ENCODE peak calls at places on chromosomes 13 and 19, in five cellular contexts. L, P, K, N and S are unnamed samples.

GRCh38 chr19:47699360-47699917 is 13.8 kb upstream of the EHD2 start:
- DNase-seq in L (peak), P (peak), K (peak), N (no peak), S (peak)

GRCh38 chr19:920051-920857 is 3.1 kb downstream of the KISS1R start:
- DNase-seq in L (no peak), P (no peak), K (no peak), N (no peak), S (peak)

GRCh38 chr19:2121416-2122051 is 24.8 kb downstream of the IZUMO4 start:
- DNase-seq in L (no peak), P (no peak), K (no peak), N (no peak), S (no peak)

GRCh38 chr19:56508282-56508778 is 675 bp downstream of the ZNF471 start:
- DNase-seq in L (no peak), P (no peak), K (no peak), N (no peak), S (no peak)

GRCh38 chr19:7145494-7145893 is 76.0 kb downstream of the ZNF557 start:
- DNase-seq in L (no peak), P (no peak), K (no peak), N (no peak), S (no peak)

GRCh38 chr13:111047326-111047725 is 67.8 kb upstream of the ARHGEF7 start:
- DNase-seq in L (no peak), P (no peak), K (no peak), N (no peak), S (no peak)

GRCh38 chr19:41219924-41220567 is 1.0 kb downstream of the AXL start:
- DNase-seq in L (no peak), P (peak), K (no peak), N (no peak), S (peak)

GRCh38 chr19:50649433-50650391 is at the start of gene C19orf81:
- DNase-seq in L (peak), P (peak), K (peak), N (no peak), S (no peak)

GRCh38 chr13:104461049-104461448 is 1394.8 kb upstream of the SLC10A2 start:
- DNase-seq in L (peak), P (no peak), K (no peak), N (no peak), S (no peak)

GRCh38 chr13:72983085-72983768 is 75.6 kb upstream of the KLF5 start:
- DNase-seq in L (no peak), P (peak), K (no peak), N (no peak), S (peak)

GRCh38 chr13:113774177-113775107 is 15.4 kb downstream of the TMEM255B start:
- DNase-seq in L (no peak), P (peak), K (no peak), N (no peak), S (peak)

GRCh38 chr13:99061411-99061810 is 83.5 kb upstream of the DOCK9 start:
- DNase-seq in L (no peak), P (no peak), K (no peak), N (no peak), S (no peak)

GRCh38 chr19:44111910-44112463 is 1.2 kb upstream of the ZNF225 start:
- DNase-seq in L (peak), P (peak), K (peak), N (peak), S (peak)

GRCh38 chr19:39398297-39398864 is 7.2 kb downstream of the MED29 start:
- DNase-seq in L (no peak), P (peak), K (no peak), N (no peak), S (peak)

GRCh38 chr13:112060899-112061366 is 6.0 kb upstream of the SOX1 start:
- DNase-seq in L (no peak), P (no peak), K (peak), N (no peak), S (no peak)

GRCh38 chr19:35551091-35551810 is 5.8 kb downstream of the TMEM147 start:
- DNase-seq in L (no peak), P (no peak), K (no peak), N (no peak), S (no peak)

GRCh38 chr19:6087074-6087506 is 23.2 kb downstream of the RFX2 start:
- DNase-seq in L (peak), P (no peak), K (no peak), N (no peak), S (no peak)

GRCh38 chr19:14112809-14113385 is 4.7 kb downstream of the PRKACA start:
- DNase-seq in L (no peak), P (no peak), K (no peak), N (no peak), S (no peak)

GRCh38 chr19:2867025-2867991 is at the start of gene ZNF556:
- DNase-seq in L (no peak), P (no peak), K (no peak), N (no peak), S (no peak)

GRCh38 chr13:107239213-107239612 is 671.3 kb upstream of the ARGLU1 start:
- DNase-seq in L (no peak), P (no peak), K (no peak), N (no peak), S (no peak)

GRCh38 chr19:41501854-41502253 is 58.9 kb downstream of the ERICH4 start:
- DNase-seq in L (no peak), P (no peak), K (no peak), N (no peak), S (no peak)

GRCh38 chr19:32902448-32902847 is 32.9 kb upstream of the SLC7A9 start:
- DNase-seq in L (no peak), P (no peak), K (peak), N (no peak), S (no peak)

GRCh38 chr19:1232652-1233360 is 5.0 kb downstream of the CBARP start:
- DNase-seq in L (no peak), P (peak), K (no peak), N (no peak), S (peak)

GRCh38 chr13:113912596-113912995 is 48.7 kb upstream of the GAS6 start:
- DNase-seq in L (no peak), P (no peak), K (no peak), N (no peak), S (no peak)

GRCh38 chr13:74641586-74641985 is 507.4 kb upstream of the KLF12 start:
- DNase-seq in L (no peak), P (peak), K (no peak), N (no peak), S (no peak)

GRCh38 chr19:1773173-1773572 is 19.9 kb downstream of the ONECUT3 start:
- DNase-seq in L (no peak), P (no peak), K (no peak), N (no peak), S (no peak)

GRCh38 chr13:23510979-23511735 is 59.1 kb upstream of the TNFRSF19 start:
- DNase-seq in L (no peak), P (peak), K (no peak), N (no peak), S (peak)

GRCh38 chr13:65594255-65594654 is 1635.9 kb downstream of the PCDH9 start:
- DNase-seq in L (no peak), P (peak), K (no peak), N (no peak), S (peak)

GRCh38 chr13:45219938-45220375 is 19.1 kb upstream of the KCTD4 start:
- DNase-seq in L (no peak), P (peak), K (no peak), N (no peak), S (peak)

GRCh38 chr19:12647490-12648071 is 19.0 kb downstream of the MAN2B1 start:
- DNase-seq in L (no peak), P (no peak), K (peak), N (peak), S (no peak)

GRCh38 chr19:18488838-18489626 is 32.8 kb downstream of the ELL start:
- DNase-seq in L (peak), P (no peak), K (peak), N (no peak), S (peak)

DNA sequence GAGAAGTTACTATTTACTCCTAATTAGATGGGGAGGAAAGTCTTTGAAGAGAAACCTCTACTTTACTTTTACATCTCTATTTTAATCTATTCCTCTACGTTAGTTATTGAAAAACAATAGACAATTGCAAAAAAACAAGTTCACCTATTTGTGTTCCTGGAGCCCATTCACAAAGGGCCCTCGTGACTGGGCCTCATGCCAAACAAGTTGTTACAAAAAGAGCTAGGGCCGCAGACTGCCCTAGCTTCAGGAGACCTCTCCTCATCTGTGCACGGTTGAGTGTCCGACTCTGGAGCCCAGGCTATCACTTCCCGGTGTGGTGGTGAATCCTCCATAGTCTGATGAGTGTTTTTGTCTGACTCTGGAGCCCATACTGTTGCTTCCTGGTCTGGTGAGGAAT is 190.9 kb downstream of the ZNF486 start:
- DNase-seq in L (no peak), P (no peak), K (no peak), N (no peak), S (no peak)
- H4K91ac ChIP-seq in L (no peak), P (no peak), K (no peak), N (no peak), S (no peak)

GRCh38 chr13:100987993-100988392 is 313.4 kb upstream of the TMTC4 start:
- DNase-seq in L (peak), P (peak), K (peak), N (no peak), S (peak)
- H2BK15ac ChIP-seq in L (no peak), P (no peak), K (no peak), N (no peak), S (no peak)

DNA sequence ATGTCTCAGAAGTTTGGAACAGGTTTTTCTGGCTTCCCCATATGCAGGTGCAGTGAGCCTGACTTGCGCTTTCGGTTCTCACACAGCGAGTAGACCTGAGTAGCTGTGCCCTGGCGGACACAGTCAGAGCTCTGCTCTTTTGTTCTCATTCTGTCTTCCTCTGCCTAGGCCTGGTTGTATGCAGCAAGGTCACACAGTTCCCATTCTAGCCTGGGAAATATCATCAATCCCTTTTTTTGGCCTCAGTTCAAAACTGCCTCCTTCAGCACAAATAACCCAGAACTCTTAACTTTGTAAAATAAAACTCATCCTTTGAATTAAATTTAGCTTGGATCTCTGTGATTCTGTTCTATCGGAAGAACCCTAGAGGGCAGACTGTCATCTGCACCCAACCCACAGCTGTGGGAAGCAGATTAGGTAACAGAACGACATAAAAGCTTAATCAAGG is 10.2 kb downstream of the OXGR1 start:
- DNase-seq in L (no peak), P (no peak), K (peak), N (no peak), S (peak)
- H3K9ac ChIP-seq in L (no peak), P (no peak), K (no peak), N (no peak), S (no peak)

DNA sequence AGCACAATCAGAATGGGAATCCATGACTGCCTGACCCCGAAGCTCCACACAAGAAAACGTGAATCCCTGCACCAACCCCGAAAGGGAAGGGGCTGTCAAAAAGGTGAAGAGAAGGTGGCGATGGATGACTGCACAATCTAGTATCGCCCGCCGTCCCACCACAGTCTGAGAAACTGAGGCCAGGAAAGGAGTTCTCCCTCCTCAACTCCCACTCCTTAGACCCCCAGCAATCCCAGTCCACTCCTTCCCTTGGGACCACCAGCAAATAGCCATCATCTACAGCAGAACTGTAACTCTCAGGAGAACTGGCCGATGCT is 451 bp downstream of the NOSIP start:
- DNase-seq in L (no peak), P (no peak), K (no peak), N (no peak), S (no peak)
- H4K91ac ChIP-seq in L (no peak), P (peak), K (no peak), N (peak), S (no peak)